ENCODE peak calls at places on chromosomes 4 and X, in ten cellular contexts. J, C, O, U, R, H, D, G, A and F are unnamed samples.

GRCh38 chr4:138562544-138562961 is 320.4 kb upstream of the SLC7A11 start:
- DNase-seq in J (no peak), C (peak), O (no peak), U (no peak), R (no peak), H (peak), D (no peak), G (no peak), A (no peak), F (no peak)

GRCh38 chrX:13078739-13079444 is 34.5 kb upstream of the FAM9C start:
- DNase-seq in J (no peak), C (peak), O (no peak), U (peak), R (no peak), H (no peak), D (no peak), G (no peak), A (no peak), F (no peak)

GRCh38 chr4:139540637-139541036 is 15.4 kb downstream of the SETD7 start:
- DNase-seq in J (no peak), C (peak), O (no peak), U (no peak), R (no peak), H (no peak), D (no peak), G (no peak), A (no peak), F (no peak)

GRCh38 chrX:73563740-73564073 is 710 bp downstream of the CHIC1 start:
- DNase-seq in J (no peak), C (no peak), O (no peak), U (no peak), R (no peak), H (peak), D (no peak), G (no peak), A (no peak), F (no peak)

GRCh38 chr4:140117946-140118345 is 36.0 kb downstream of the MAML3 start:
- DNase-seq in J (no peak), C (no peak), O (no peak), U (no peak), R (no peak), H (no peak), D (no peak), G (no peak), A (no peak), F (no peak)

GRCh38 chr4:105433421-105433820 is 40.4 kb downstream of the PPA2 start:
- DNase-seq in J (no peak), C (no peak), O (no peak), U (no peak), R (no peak), H (no peak), D (no peak), G (no peak), A (no peak), F (no peak)

GRCh38 chrX:13468096-13468495 is 101.3 kb upstream of the EGFL6 start:
- DNase-seq in J (no peak), C (no peak), O (no peak), U (no peak), R (no peak), H (no peak), D (no peak), G (no peak), A (no peak), F (no peak)

GRCh38 chr4:2354127-2354526 is 64.3 kb downstream of the ZFYVE28 start:
- DNase-seq in J (no peak), C (peak), O (peak), U (no peak), R (no peak), H (no peak), D (peak), G (peak), A (peak), F (no peak)

GRCh38 chr4:13173974-13174373 is 310.2 kb downstream of the RAB28 start:
- DNase-seq in J (no peak), C (peak), O (no peak), U (peak), R (peak), H (no peak), D (no peak), G (peak), A (peak), F (no peak)

GRCh38 chrX:120450163-120450562 is 18.9 kb downstream of the LAMP2 start:
- DNase-seq in J (no peak), C (peak), O (no peak), U (no peak), R (no peak), H (no peak), D (no peak), G (no peak), A (no peak), F (no peak)
- TF ChIP-seq CTCF in J (peak), C (peak), O (peak), U (no peak), R (no peak), H (no peak), D (peak), G (no peak), A (no peak), F (no peak)

GRCh38 chr4:185144601-185145240 is 1.7 kb downstream of the SLC25A4 start:
- DNase-seq in J (no peak), C (no peak), O (no peak), U (no peak), R (no peak), H (no peak), D (no peak), G (no peak), A (no peak), F (no peak)
- TF ChIP-seq CTCF in J (no peak), C (no peak), O (no peak), U (no peak), R (no peak), H (no peak), D (no peak), G (no peak), A (no peak), F (no peak)

GRCh38 chr4:64780664-64781063 is 371.4 kb upstream of the TECRL start:
- DNase-seq in J (no peak), C (no peak), O (no peak), U (no peak), R (no peak), H (no peak), D (no peak), G (no peak), A (no peak), F (no peak)

GRCh38 chr4:64774626-64775025 is 365.4 kb upstream of the TECRL start:
- DNase-seq in J (no peak), C (no peak), O (no peak), U (no peak), R (no peak), H (no peak), D (no peak), G (no peak), A (no peak), F (no peak)

GRCh38 chr4:64776820-64777219 is 367.6 kb upstream of the TECRL start:
- DNase-seq in J (no peak), C (no peak), O (no peak), U (no peak), R (no peak), H (no peak), D (no peak), G (no peak), A (no peak), F (no peak)

GRCh38 chr4:64781737-64782326 is 372.6 kb upstream of the TECRL start:
- DNase-seq in J (no peak), C (peak), O (no peak), U (no peak), R (no peak), H (peak), D (no peak), G (no peak), A (no peak), F (no peak)

DNA sequence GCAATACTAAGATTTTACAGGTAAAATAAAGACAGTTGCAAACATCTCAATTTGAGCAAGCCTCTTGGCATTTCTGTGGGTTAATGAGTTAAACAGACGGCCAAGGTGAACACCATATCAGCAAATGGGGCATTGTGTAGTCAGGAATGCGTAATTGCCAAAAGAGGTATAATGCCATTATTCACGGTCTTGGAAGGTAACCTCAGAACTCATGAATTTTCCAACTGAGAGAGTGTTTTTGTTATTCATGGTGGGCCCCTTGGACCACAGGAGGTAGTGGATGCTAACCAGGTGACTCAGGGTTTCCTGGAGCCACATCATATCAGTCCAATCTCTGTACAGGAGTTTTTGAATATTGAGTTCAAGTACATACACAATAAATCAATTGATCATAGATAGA is 368.0 kb upstream of the TECRL start:
- DNase-seq in J (no peak), C (no peak), O (no peak), U (no peak), R (no peak), H (no peak), D (no peak), G (no peak), A (no peak), F (no peak)
- TF ChIP-seq CTCF in J (no peak), C (no peak), O (no peak), U (no peak), R (no peak), H (no peak), D (no peak), G (no peak), A (no peak), F (no peak)

DNA sequence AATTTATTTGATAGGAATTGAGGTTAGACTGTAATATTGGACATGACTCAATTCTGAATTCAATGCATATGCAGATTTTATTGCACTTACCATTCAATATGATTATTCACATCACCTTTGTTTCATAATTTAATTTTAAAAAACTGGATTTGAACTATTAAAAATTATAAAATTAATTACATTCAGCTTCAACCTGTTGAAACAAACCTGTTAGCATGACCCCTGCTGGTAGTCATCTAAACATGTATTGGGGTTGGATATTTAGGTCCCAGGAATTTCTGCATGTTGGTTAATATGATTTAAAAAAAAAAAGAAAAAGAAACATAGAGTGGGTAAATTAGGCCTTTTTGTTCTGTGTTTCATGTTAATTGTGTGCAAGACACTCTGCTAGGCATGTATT is 85.9 kb downstream of the ARSJ start:
- DNase-seq in J (no peak), C (peak), O (no peak), U (no peak), R (no peak), H (peak), D (no peak), G (no peak), A (no peak), F (no peak)
- TF ChIP-seq CTCF in J (no peak), C (peak), O (peak), U (no peak), R (no peak), H (peak), D (peak), G (no peak), A (no peak), F (peak)

DNA sequence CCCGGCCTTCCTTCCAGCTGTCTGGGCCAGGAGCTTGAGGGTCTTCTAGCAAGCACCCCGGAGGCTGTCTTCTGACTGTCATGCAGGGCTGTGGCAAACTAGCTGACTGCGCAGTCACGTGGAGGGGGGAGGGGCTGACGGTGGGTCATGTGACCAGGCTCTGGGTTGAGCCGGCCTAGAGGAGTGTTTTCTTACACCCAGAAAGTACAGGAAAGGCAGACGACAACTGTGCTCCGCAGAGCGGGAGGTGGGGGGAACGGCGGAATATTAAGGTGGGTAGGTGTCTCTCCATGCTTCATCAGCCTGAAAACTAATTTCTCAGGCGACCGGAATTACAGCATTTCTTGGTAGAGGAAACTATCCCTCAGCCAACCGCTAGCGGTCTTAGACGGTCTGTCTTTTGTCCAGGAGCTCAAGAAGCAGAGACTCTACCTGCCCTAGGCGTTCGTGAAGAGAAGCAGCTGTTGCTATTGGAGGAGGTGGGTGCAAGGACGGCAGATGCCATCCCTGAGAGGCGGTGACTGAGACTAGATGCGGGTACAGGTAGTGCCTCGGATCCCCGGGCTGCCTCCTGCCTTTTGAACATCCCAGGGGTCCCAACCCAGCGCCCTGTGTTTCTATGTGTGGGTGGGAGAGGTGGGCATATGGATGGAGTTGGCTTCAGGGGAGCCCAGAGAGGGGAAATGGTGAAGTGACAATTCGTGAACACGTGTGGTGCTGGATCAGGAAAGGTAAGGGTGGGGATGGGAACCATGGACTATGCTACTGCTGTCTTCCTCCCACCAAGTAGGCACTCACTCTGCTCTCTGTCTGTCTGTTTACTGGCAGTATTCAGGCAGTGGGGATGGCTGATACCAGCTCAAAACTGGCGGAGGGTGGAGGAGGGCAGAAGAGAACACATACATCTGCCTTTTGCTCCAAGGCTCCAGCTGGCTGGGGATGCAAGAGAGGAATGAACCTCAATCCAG is 8.8 kb downstream of the GPRASP1 start:
- DNase-seq in J (peak), C (peak), O (peak), U (peak), R (peak), H (peak), D (no peak), G (peak), A (peak), F (peak)
- TF ChIP-seq CTCF in J (no peak), C (peak), O (peak), U (peak), R (no peak), H (no peak), D (no peak), G (no peak), A (no peak), F (no peak)

GRCh38 chr4:3371038-3371437 is 70.7 kb upstream of the HGFAC start:
- DNase-seq in J (no peak), C (peak), O (no peak), U (no peak), R (no peak), H (no peak), D (no peak), G (no peak), A (no peak), F (no peak)

GRCh38 chr4:3369781-3370660 is 71.7 kb upstream of the HGFAC start:
- DNase-seq in J (no peak), C (peak), O (no peak), U (peak), R (no peak), H (peak), D (no peak), G (no peak), A (no peak), F (peak)

GRCh38 chr4:3367866-3368265 is 73.9 kb upstream of the HGFAC start:
- DNase-seq in J (no peak), C (no peak), O (no peak), U (no peak), R (no peak), H (no peak), D (no peak), G (no peak), A (no peak), F (no peak)

GRCh38 chr4:3368334-3368733 is 73.4 kb upstream of the HGFAC start:
- DNase-seq in J (no peak), C (no peak), O (no peak), U (no peak), R (no peak), H (no peak), D (no peak), G (no peak), A (no peak), F (no peak)

DNA sequence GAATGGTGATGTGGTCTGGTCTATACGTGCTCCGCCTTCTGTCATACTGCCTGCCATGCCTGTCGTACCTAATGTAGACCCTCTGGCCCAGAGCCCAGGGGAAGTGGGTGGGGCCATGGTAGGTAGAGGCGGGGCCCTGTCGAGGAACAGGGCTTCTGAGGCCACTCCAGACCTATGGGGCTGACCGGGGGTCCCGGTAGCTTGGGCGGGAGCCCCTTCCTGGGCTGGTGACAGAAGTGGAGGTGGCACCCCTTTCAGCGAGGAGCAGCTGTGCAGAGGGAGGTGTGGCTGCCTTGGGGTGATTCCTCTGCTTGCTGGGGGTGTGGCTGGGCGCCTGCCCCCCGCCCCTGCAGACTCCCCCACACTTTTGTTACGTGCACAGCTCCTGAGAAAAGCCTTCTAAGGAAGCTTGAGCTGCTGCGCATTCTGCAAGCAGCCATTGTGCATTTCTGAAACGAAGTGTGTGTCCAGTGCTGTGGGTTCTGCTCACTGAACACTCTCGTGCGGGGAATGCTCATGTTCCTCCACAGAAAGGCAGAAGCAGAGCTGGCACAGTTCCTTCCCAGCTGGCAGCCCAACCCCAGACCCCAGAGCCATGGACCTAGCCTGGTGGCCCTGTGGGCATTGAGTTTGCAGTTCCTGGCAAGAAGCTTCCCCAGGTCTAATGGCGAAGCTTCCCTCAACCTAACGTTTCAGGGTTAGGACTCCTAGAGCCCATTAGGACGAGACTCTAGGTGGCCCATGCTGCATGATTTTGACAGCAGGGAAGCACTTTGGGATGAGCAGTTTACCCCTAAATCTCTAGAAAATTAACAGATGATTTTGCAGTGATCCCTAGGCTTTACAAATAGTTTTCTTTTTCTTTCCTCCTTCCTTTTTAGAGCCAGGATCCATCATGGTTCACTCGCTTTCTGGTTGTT is 72.7 kb upstream of the HGFAC start:
- DNase-seq in J (no peak), C (peak), O (no peak), U (no peak), R (no peak), H (no peak), D (peak), G (no peak), A (no peak), F (no peak)
- TF ChIP-seq CTCF in J (no peak), C (no peak), O (no peak), U (no peak), R (no peak), H (no peak), D (no peak), G (no peak), A (no peak), F (no peak)

DNA sequence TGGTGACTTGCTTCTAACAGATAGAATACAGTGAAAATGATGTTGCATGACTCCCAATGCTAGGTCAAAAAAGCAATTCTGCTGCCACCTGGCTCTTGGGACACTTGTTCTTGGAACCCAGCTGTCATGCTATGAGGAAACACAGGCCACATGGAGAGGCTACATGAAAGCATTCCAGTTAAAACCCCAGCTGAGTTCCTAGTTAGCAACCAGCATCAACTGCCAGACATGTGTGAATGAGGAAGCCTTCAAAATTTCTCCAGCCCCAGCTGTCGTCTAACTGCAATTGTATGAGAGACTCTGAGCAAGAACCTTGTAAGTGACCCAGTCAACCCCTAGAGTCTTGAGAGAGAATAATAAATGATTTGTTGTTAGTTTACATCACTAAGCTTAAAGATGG is 105.2 kb upstream of the FGF16 start:
- DNase-seq in J (peak), C (no peak), O (no peak), U (no peak), R (no peak), H (no peak), D (no peak), G (no peak), A (no peak), F (no peak)
- TF ChIP-seq CTCF in J (no peak), C (no peak), O (no peak), U (no peak), R (no peak), H (no peak), D (no peak), G (no peak), A (no peak), F (no peak)

GRCh38 chrX:53678667-53679066 is 7.9 kb downstream of the HUWE1 start:
- DNase-seq in J (no peak), C (peak), O (no peak), U (no peak), R (no peak), H (peak), D (no peak), G (no peak), A (no peak), F (no peak)
- TF ChIP-seq CTCF in J (no peak), C (peak), O (peak), U (peak), R (no peak), H (peak), D (peak), G (no peak), A (no peak), F (no peak)

DNA sequence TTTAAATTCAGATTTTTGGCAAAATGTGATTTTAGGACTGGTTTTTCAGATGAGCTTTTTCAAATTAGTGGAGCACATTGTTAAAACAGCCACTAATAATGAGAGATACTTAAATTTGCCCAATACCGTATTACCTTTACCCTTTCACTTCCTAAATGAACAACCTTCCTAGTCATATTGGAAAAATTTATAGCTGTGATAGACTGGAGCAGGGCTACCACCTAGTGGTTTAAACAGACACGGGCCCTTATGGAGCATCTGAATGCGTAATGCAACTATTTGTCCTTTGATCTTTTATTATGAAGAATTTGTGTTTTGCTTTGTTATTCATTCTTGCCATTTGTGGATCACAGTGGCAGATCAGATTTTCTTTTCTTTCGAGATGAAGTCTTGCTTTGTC is 72.7 kb downstream of the KDM6A start:
- DNase-seq in J (no peak), C (no peak), O (no peak), U (no peak), R (no peak), H (no peak), D (no peak), G (no peak), A (no peak), F (no peak)
- TF ChIP-seq CTCF in J (no peak), C (no peak), O (no peak), U (no peak), R (no peak), H (no peak), D (no peak), G (no peak), A (peak), F (no peak)

GRCh38 chr4:133493241-133493640 is 344.1 kb downstream of the PCDH10 start:
- DNase-seq in J (no peak), C (no peak), O (no peak), U (no peak), R (no peak), H (no peak), D (no peak), G (no peak), A (no peak), F (no peak)
- TF ChIP-seq CTCF in J (no peak), C (no peak), O (no peak), U (no peak), R (no peak), H (no peak), D (no peak), G (no peak), A (no peak), F (no peak)